ENCODE peak calls at places on chromosomes 4 and X, in nine cellular contexts. One of them, this sample, is unnamed.

GRCh38 chrX:9824554-9824953 is 38.3 kb downstream of the SHROOM2 start:
- DNase-seq in substantia nigra: no peak
- DNase-seq in GM23248: no peak
- DNase-seq in body of pancreas: no peak
- DNase-seq in caudate nucleus: no peak
- DNase-seq in WERI-Rb-1: no peak
- DNase-seq in H1: no peak
- DNase-seq in aorta: no peak
- DNase-seq in IMR-90: no peak
- DNase-seq in this sample: no peak

GRCh38 chr4:126071346-126072333 is 756.9 kb downstream of the FAT4 start:
- DNase-seq in substantia nigra: peak
- DNase-seq in GM23248: peak
- DNase-seq in body of pancreas: peak
- DNase-seq in caudate nucleus: no peak
- DNase-seq in WERI-Rb-1: no peak
- DNase-seq in H1: no peak
- DNase-seq in aorta: no peak
- DNase-seq in IMR-90: peak
- DNase-seq in this sample: peak

GRCh38 chr4:55125087-55125721 is at the start of gene KDR:
- DNase-seq in substantia nigra: peak
- DNase-seq in GM23248: peak
- DNase-seq in body of pancreas: no peak
- DNase-seq in caudate nucleus: peak
- DNase-seq in WERI-Rb-1: no peak
- DNase-seq in H1: no peak
- DNase-seq in aorta: peak
- DNase-seq in IMR-90: no peak
- DNase-seq in this sample: no peak

GRCh38 chr4:123299212-123299651 is 97.4 kb upstream of the SPRY1 start:
- DNase-seq in substantia nigra: no peak
- DNase-seq in GM23248: peak
- DNase-seq in body of pancreas: no peak
- DNase-seq in caudate nucleus: no peak
- DNase-seq in WERI-Rb-1: no peak
- DNase-seq in H1: no peak
- DNase-seq in aorta: no peak
- DNase-seq in IMR-90: peak
- DNase-seq in this sample: peak

GRCh38 chrX:45850197-45850774 is 649.6 kb upstream of the DIPK2B start:
- DNase-seq in substantia nigra: no peak
- DNase-seq in GM23248: peak
- DNase-seq in body of pancreas: no peak
- DNase-seq in caudate nucleus: no peak
- DNase-seq in WERI-Rb-1: no peak
- DNase-seq in H1: no peak
- DNase-seq in aorta: no peak
- DNase-seq in IMR-90: no peak
- DNase-seq in this sample: no peak

GRCh38 chrX:131827935-131828334 is 195.2 kb upstream of the STK26 start:
- DNase-seq in substantia nigra: peak
- DNase-seq in GM23248: peak
- DNase-seq in body of pancreas: peak
- DNase-seq in caudate nucleus: no peak
- DNase-seq in WERI-Rb-1: peak
- DNase-seq in H1: no peak
- DNase-seq in aorta: no peak
- DNase-seq in IMR-90: no peak
- DNase-seq in this sample: no peak

GRCh38 chr4:41882622-41883347 is 52.4 kb upstream of the TMEM33 start:
- DNase-seq in substantia nigra: peak
- DNase-seq in GM23248: peak
- DNase-seq in body of pancreas: peak
- DNase-seq in caudate nucleus: peak
- DNase-seq in WERI-Rb-1: peak
- DNase-seq in H1: no peak
- DNase-seq in aorta: peak
- DNase-seq in IMR-90: peak
- DNase-seq in this sample: no peak

GRCh38 chr4:172045981-172046380 is 232.8 kb downstream of the GALNTL6 start:
- DNase-seq in substantia nigra: no peak
- DNase-seq in GM23248: no peak
- DNase-seq in body of pancreas: no peak
- DNase-seq in caudate nucleus: no peak
- DNase-seq in WERI-Rb-1: no peak
- DNase-seq in H1: no peak
- DNase-seq in aorta: no peak
- DNase-seq in IMR-90: no peak
- DNase-seq in this sample: no peak

GRCh38 chrX:153507484-153508178 is 9.8 kb upstream of the ATP2B3 start:
- DNase-seq in substantia nigra: peak
- DNase-seq in GM23248: peak
- DNase-seq in body of pancreas: peak
- DNase-seq in caudate nucleus: peak
- DNase-seq in WERI-Rb-1: peak
- DNase-seq in H1: peak
- DNase-seq in aorta: peak
- DNase-seq in IMR-90: peak
- DNase-seq in this sample: peak

GRCh38 chrX:153509592-153509991 is 7.8 kb upstream of the ATP2B3 start:
- DNase-seq in substantia nigra: no peak
- DNase-seq in GM23248: no peak
- DNase-seq in body of pancreas: no peak
- DNase-seq in caudate nucleus: no peak
- DNase-seq in WERI-Rb-1: no peak
- DNase-seq in H1: no peak
- DNase-seq in aorta: no peak
- DNase-seq in IMR-90: no peak
- DNase-seq in this sample: no peak

GRCh38 chrX:153511784-153512500 is 5.5 kb upstream of the ATP2B3 start:
- DNase-seq in substantia nigra: no peak
- DNase-seq in GM23248: no peak
- DNase-seq in body of pancreas: no peak
- DNase-seq in caudate nucleus: no peak
- DNase-seq in WERI-Rb-1: peak
- DNase-seq in H1: no peak
- DNase-seq in aorta: no peak
- DNase-seq in IMR-90: no peak
- DNase-seq in this sample: no peak

GRCh38 chrX:153512501-153512893 is 4.9 kb upstream of the ATP2B3 start:
- DNase-seq in substantia nigra: no peak
- DNase-seq in GM23248: no peak
- DNase-seq in body of pancreas: no peak
- DNase-seq in caudate nucleus: no peak
- DNase-seq in WERI-Rb-1: no peak
- DNase-seq in H1: no peak
- DNase-seq in aorta: no peak
- DNase-seq in IMR-90: no peak
- DNase-seq in this sample: no peak

DNA sequence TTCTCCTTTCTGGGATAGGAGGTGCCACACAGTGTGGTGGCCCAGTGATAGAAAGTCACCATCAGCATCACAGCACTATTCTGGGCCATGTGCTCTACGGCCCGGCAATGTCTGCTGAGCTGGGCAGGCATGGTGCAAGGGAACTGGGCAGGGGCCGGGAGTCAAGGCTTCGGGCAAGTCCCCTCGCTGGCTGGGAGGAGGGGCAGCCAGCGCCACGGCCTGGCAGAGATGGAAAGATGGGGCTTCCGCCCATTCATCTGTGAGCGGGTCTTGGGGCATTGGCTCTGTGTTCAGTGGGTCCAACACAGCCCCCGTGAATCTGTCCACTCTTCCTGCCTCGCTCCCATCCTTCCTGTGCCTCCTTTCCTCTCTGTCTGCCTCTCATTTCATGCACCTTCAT is 7.1 kb upstream of the ATP2B3 start:
- DNase-seq in substantia nigra: no peak
- DNase-seq in GM23248: no peak
- DNase-seq in body of pancreas: no peak
- DNase-seq in caudate nucleus: no peak
- DNase-seq in WERI-Rb-1: no peak
- DNase-seq in H1: no peak
- DNase-seq in aorta: no peak
- DNase-seq in IMR-90: no peak
- DNase-seq in this sample: no peak
- H3K27ac ChIP-seq in substantia nigra: no peak
- H3K27ac ChIP-seq in GM23248: no peak
- H3K27ac ChIP-seq in body of pancreas: no peak
- H3K27ac ChIP-seq in caudate nucleus: no peak
- H3K27ac ChIP-seq in WERI-Rb-1: no peak
- H3K27ac ChIP-seq in H1: no peak
- H3K27ac ChIP-seq in aorta: no peak
- H3K27ac ChIP-seq in IMR-90: no peak
- H3K27ac ChIP-seq in this sample: no peak

GRCh38 chr4:3487861-3488260 is 24.8 kb downstream of the DOK7 start:
- DNase-seq in substantia nigra: peak
- DNase-seq in GM23248: no peak
- DNase-seq in body of pancreas: no peak
- DNase-seq in caudate nucleus: no peak
- DNase-seq in WERI-Rb-1: no peak
- DNase-seq in H1: no peak
- DNase-seq in aorta: no peak
- DNase-seq in IMR-90: no peak
- DNase-seq in this sample: no peak

GRCh38 chr4:3486556-3487270 is 23.6 kb downstream of the DOK7 start:
- DNase-seq in substantia nigra: peak
- DNase-seq in GM23248: no peak
- DNase-seq in body of pancreas: no peak
- DNase-seq in caudate nucleus: no peak
- DNase-seq in WERI-Rb-1: peak
- DNase-seq in H1: no peak
- DNase-seq in aorta: no peak
- DNase-seq in IMR-90: no peak
- DNase-seq in this sample: no peak

GRCh38 chr4:3485011-3485881 is 22.1 kb downstream of the DOK7 start:
- DNase-seq in substantia nigra: no peak
- DNase-seq in GM23248: no peak
- DNase-seq in body of pancreas: no peak
- DNase-seq in caudate nucleus: no peak
- DNase-seq in WERI-Rb-1: no peak
- DNase-seq in H1: no peak
- DNase-seq in aorta: no peak
- DNase-seq in IMR-90: no peak
- DNase-seq in this sample: no peak

GRCh38 chr4:3484057-3484973 is 21.2 kb downstream of the DOK7 start:
- DNase-seq in substantia nigra: peak
- DNase-seq in GM23248: peak
- DNase-seq in body of pancreas: peak
- DNase-seq in caudate nucleus: no peak
- DNase-seq in WERI-Rb-1: no peak
- DNase-seq in H1: no peak
- DNase-seq in aorta: peak
- DNase-seq in IMR-90: no peak
- DNase-seq in this sample: no peak

DNA sequence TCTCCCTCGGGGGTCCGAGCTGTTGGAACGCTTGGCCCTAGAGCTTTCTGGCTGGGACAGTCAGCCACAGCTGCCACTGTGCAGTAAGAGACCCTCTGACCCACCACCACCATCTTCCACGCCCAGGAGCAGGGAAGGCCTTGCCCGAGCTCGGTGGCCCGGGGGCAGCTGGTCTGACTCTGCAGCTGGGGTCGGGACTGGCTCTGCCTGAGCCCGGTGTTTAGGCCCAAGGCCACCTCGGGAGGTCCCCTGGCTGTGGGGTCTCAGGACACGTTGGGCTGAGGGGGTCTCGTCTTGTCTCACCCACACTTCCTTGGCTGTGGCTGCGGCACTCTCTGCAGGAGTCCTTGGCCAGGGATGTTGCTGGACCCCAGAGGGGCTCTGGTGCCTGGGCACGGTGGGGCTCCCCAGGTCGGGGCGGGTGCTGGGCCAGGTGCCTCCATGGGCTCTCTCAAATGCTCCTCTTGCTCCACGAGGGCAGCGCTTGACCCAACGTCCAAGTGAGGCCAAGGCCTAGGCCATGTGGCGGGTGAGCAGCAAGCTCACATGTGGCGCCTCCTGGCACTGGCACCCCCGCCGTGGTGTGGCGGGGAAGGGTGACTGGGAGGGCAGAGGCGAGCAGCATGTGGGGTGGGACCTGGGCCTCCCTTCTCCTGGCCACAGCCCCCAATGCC is 22.9 kb downstream of the DOK7 start:
- DNase-seq in substantia nigra: no peak
- DNase-seq in GM23248: no peak
- DNase-seq in body of pancreas: no peak
- DNase-seq in caudate nucleus: no peak
- DNase-seq in WERI-Rb-1: no peak
- DNase-seq in H1: no peak
- DNase-seq in aorta: no peak
- DNase-seq in IMR-90: no peak
- DNase-seq in this sample: no peak
- H3K27ac ChIP-seq in substantia nigra: no peak
- H3K27ac ChIP-seq in GM23248: no peak
- H3K27ac ChIP-seq in body of pancreas: no peak
- H3K27ac ChIP-seq in caudate nucleus: no peak
- H3K27ac ChIP-seq in WERI-Rb-1: no peak
- H3K27ac ChIP-seq in H1: no peak
- H3K27ac ChIP-seq in aorta: no peak
- H3K27ac ChIP-seq in IMR-90: no peak
- H3K27ac ChIP-seq in this sample: no peak

GRCh38 chr4:14864967-14865366 is 137.3 kb upstream of the CPEB2 start:
- DNase-seq in substantia nigra: no peak
- DNase-seq in GM23248: no peak
- DNase-seq in body of pancreas: no peak
- DNase-seq in caudate nucleus: no peak
- DNase-seq in WERI-Rb-1: no peak
- DNase-seq in H1: no peak
- DNase-seq in aorta: no peak
- DNase-seq in IMR-90: no peak
- DNase-seq in this sample: no peak

GRCh38 chr4:14863420-14864364 is 138.6 kb upstream of the CPEB2 start:
- DNase-seq in substantia nigra: no peak
- DNase-seq in GM23248: peak
- DNase-seq in body of pancreas: no peak
- DNase-seq in caudate nucleus: no peak
- DNase-seq in WERI-Rb-1: no peak
- DNase-seq in H1: no peak
- DNase-seq in aorta: no peak
- DNase-seq in IMR-90: no peak
- DNase-seq in this sample: no peak

GRCh38 chr4:14865804-14866203 is 136.5 kb upstream of the CPEB2 start:
- DNase-seq in substantia nigra: no peak
- DNase-seq in GM23248: no peak
- DNase-seq in body of pancreas: no peak
- DNase-seq in caudate nucleus: no peak
- DNase-seq in WERI-Rb-1: no peak
- DNase-seq in H1: no peak
- DNase-seq in aorta: no peak
- DNase-seq in IMR-90: no peak
- DNase-seq in this sample: no peak

GRCh38 chr4:14862881-14863280 is 139.4 kb upstream of the CPEB2 start:
- DNase-seq in substantia nigra: no peak
- DNase-seq in GM23248: peak
- DNase-seq in body of pancreas: no peak
- DNase-seq in caudate nucleus: no peak
- DNase-seq in WERI-Rb-1: no peak
- DNase-seq in H1: no peak
- DNase-seq in aorta: peak
- DNase-seq in IMR-90: no peak
- DNase-seq in this sample: no peak

DNA sequence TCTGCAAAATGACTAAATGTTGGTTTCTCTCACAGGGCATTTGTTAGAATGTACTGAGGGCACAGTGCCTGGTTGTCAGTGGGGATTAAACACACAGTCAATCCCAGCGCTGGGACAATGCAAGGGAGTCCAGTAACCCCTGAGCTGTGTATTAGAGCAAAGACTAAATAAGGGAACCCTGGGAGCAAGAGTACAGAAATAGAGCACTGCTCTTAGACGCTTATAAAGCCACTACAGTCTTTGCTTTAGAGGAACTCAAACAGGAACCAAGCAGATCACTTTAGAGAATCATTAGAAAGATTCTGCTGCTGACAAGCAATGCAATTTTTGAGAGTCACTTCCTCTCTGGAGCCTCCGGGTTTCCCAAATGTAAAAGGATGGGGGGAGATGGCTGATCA is 137.9 kb upstream of the CPEB2 start:
- DNase-seq in substantia nigra: no peak
- DNase-seq in GM23248: no peak
- DNase-seq in body of pancreas: no peak
- DNase-seq in caudate nucleus: no peak
- DNase-seq in WERI-Rb-1: no peak
- DNase-seq in H1: no peak
- DNase-seq in aorta: no peak
- DNase-seq in IMR-90: no peak
- DNase-seq in this sample: no peak
- H3K27ac ChIP-seq in substantia nigra: peak
- H3K27ac ChIP-seq in GM23248: no peak
- H3K27ac ChIP-seq in body of pancreas: no peak
- H3K27ac ChIP-seq in caudate nucleus: peak
- H3K27ac ChIP-seq in WERI-Rb-1: no peak
- H3K27ac ChIP-seq in H1: no peak
- H3K27ac ChIP-seq in aorta: no peak
- H3K27ac ChIP-seq in IMR-90: no peak
- H3K27ac ChIP-seq in this sample: no peak

GRCh38 chr4:80229590-80229989 is 32.3 kb downstream of the PRDM8 start:
- DNase-seq in substantia nigra: no peak
- DNase-seq in GM23248: no peak
- DNase-seq in body of pancreas: no peak
- DNase-seq in caudate nucleus: no peak
- DNase-seq in WERI-Rb-1: no peak
- DNase-seq in H1: no peak
- DNase-seq in aorta: no peak
- DNase-seq in IMR-90: no peak
- DNase-seq in this sample: no peak
- H3K27ac ChIP-seq in substantia nigra: no peak
- H3K27ac ChIP-seq in GM23248: no peak
- H3K27ac ChIP-seq in body of pancreas: no peak
- H3K27ac ChIP-seq in caudate nucleus: no peak
- H3K27ac ChIP-seq in WERI-Rb-1: no peak
- H3K27ac ChIP-seq in H1: no peak
- H3K27ac ChIP-seq in aorta: no peak
- H3K27ac ChIP-seq in IMR-90: no peak
- H3K27ac ChIP-seq in this sample: no peak